ENCODE peak calls at places on chromosomes 3 and 15, in five cellular contexts. One of them, this sample, is unnamed.

GRCh38 chr3:32613183-32613582 is 42.5 kb upstream of the DYNC1LI1 start:
- DNase-seq in breast epithelium: no peak
- DNase-seq in transverse colon: no peak
- DNase-seq in stomach: no peak
- DNase-seq in Panc1: no peak
- DNase-seq in this sample: no peak

GRCh38 chr3:151012753-151013152 is 40.2 kb upstream of the CLRN1 start:
- DNase-seq in stomach: no peak
- DNase-seq in breast epithelium: no peak
- DNase-seq in transverse colon: no peak
- DNase-seq in Panc1: no peak
- DNase-seq in this sample: no peak

GRCh38 chr3:166582231-166582630 is 745.0 kb upstream of the BCHE start:
- DNase-seq in Panc1: no peak
- DNase-seq in breast epithelium: no peak
- DNase-seq in stomach: no peak
- DNase-seq in transverse colon: no peak
- DNase-seq in this sample: no peak

GRCh38 chr15:65535192-65535591 is 4.9 kb downstream of the HACD3 start:
- DNase-seq in transverse colon: no peak
- DNase-seq in breast epithelium: no peak
- DNase-seq in stomach: no peak
- DNase-seq in Panc1: no peak
- DNase-seq in this sample: no peak

GRCh38 chr15:41894791-41895463 is 1.1 kb upstream of the SPTBN5 start:
- DNase-seq in transverse colon: peak
- DNase-seq in breast epithelium: peak
- DNase-seq in stomach: peak
- DNase-seq in Panc1: no peak
- DNase-seq in this sample: peak

GRCh38 chr15:58597943-58598828 is 151.3 kb downstream of the ADAM10 start:
- DNase-seq in Panc1: no peak
- DNase-seq in stomach: no peak
- DNase-seq in transverse colon: no peak
- DNase-seq in breast epithelium: no peak
- DNase-seq in this sample: no peak

GRCh38 chr3:142065932-142066331 is 83.4 kb downstream of the TFDP2 start:
- DNase-seq in breast epithelium: no peak
- DNase-seq in Panc1: no peak
- DNase-seq in transverse colon: no peak
- DNase-seq in stomach: no peak
- DNase-seq in this sample: no peak

GRCh38 chr3:55789516-55789915 is 302.4 kb upstream of the WNT5A start:
- DNase-seq in Panc1: no peak
- DNase-seq in stomach: no peak
- DNase-seq in transverse colon: no peak
- DNase-seq in breast epithelium: no peak
- DNase-seq in this sample: no peak

GRCh38 chr15:28281876-28282275 is 40.1 kb downstream of the HERC2 start:
- DNase-seq in breast epithelium: no peak
- DNase-seq in transverse colon: no peak
- DNase-seq in Panc1: no peak
- DNase-seq in stomach: no peak
- DNase-seq in this sample: no peak

GRCh38 chr3:123920383-123920782 is 36.3 kb upstream of the MYLK start:
- DNase-seq in stomach: no peak
- DNase-seq in transverse colon: no peak
- DNase-seq in Panc1: no peak
- DNase-seq in breast epithelium: no peak
- DNase-seq in this sample: no peak

GRCh38 chr15:79084308-79084968 is 6.1 kb downstream of the RASGRF1 start:
- DNase-seq in Panc1: no peak
- DNase-seq in stomach: no peak
- DNase-seq in breast epithelium: peak
- DNase-seq in transverse colon: no peak
- DNase-seq in this sample: peak

GRCh38 chr3:180026997-180027396 is 9.7 kb downstream of the PEX5L start:
- DNase-seq in transverse colon: no peak
- DNase-seq in Panc1: no peak
- DNase-seq in stomach: no peak
- DNase-seq in breast epithelium: no peak
- DNase-seq in this sample: no peak

GRCh38 chr3:64321747-64322146 is 96.5 kb upstream of the PRICKLE2 start:
- DNase-seq in transverse colon: no peak
- DNase-seq in breast epithelium: no peak
- DNase-seq in Panc1: no peak
- DNase-seq in stomach: no peak
- DNase-seq in this sample: no peak

GRCh38 chr3:60809857-60810256 is 441.4 kb downstream of the FHIT start:
- DNase-seq in transverse colon: no peak
- DNase-seq in Panc1: no peak
- DNase-seq in stomach: no peak
- DNase-seq in breast epithelium: no peak
- DNase-seq in this sample: no peak

GRCh38 chr3:124845406-124845805 is 41.8 kb downstream of the ITGB5 start:
- DNase-seq in breast epithelium: no peak
- DNase-seq in Panc1: peak
- DNase-seq in transverse colon: peak
- DNase-seq in stomach: peak
- DNase-seq in this sample: peak

GRCh38 chr15:50764331-50765201 is 940 bp downstream of the SPPL2A start:
- DNase-seq in breast epithelium: no peak
- DNase-seq in Panc1: no peak
- DNase-seq in transverse colon: no peak
- DNase-seq in stomach: no peak
- DNase-seq in this sample: no peak

GRCh38 chr3:42387802-42388651 is 22.4 kb downstream of the LYZL4 start:
- DNase-seq in transverse colon: no peak
- DNase-seq in Panc1: no peak
- DNase-seq in stomach: no peak
- DNase-seq in breast epithelium: no peak
- DNase-seq in this sample: no peak

GRCh38 chr3:191345334-191345733 is 15.0 kb upstream of the UTS2B start:
- DNase-seq in breast epithelium: no peak
- DNase-seq in Panc1: no peak
- DNase-seq in transverse colon: no peak
- DNase-seq in stomach: no peak
- DNase-seq in this sample: no peak

GRCh38 chr3:44058022-44058867 is 183.4 kb upstream of the TOPAZ1 start:
- DNase-seq in Panc1: no peak
- DNase-seq in stomach: no peak
- DNase-seq in transverse colon: peak
- DNase-seq in breast epithelium: no peak
- DNase-seq in this sample: no peak

GRCh38 chr3:56424357-56424756 is 43.9 kb downstream of the ERC2 start:
- DNase-seq in breast epithelium: no peak
- DNase-seq in Panc1: no peak
- DNase-seq in stomach: no peak
- DNase-seq in transverse colon: no peak
- DNase-seq in this sample: no peak

GRCh38 chr3:3154879-3155610 is 24.4 kb downstream of the CRBN start:
- DNase-seq in transverse colon: no peak
- DNase-seq in breast epithelium: no peak
- DNase-seq in stomach: no peak
- DNase-seq in Panc1: no peak
- DNase-seq in this sample: no peak

GRCh38 chr3:74633021-74633420 is 18.6 kb upstream of the CNTN3 start:
- DNase-seq in breast epithelium: no peak
- DNase-seq in transverse colon: no peak
- DNase-seq in Panc1: no peak
- DNase-seq in stomach: no peak
- DNase-seq in this sample: no peak

GRCh38 chr15:101651753-101652097 is 456 bp downstream of the TM2D3 start:
- DNase-seq in transverse colon: no peak
- DNase-seq in Panc1: no peak
- DNase-seq in stomach: no peak
- DNase-seq in breast epithelium: peak
- DNase-seq in this sample: peak

GRCh38 chr3:12662593-12663310 is 1.2 kb downstream of the RAF1 start:
- DNase-seq in Panc1: no peak
- DNase-seq in transverse colon: peak
- DNase-seq in stomach: peak
- DNase-seq in breast epithelium: no peak
- DNase-seq in this sample: peak

GRCh38 chr3:126259411-126260391 is 79.3 kb upstream of the ALDH1L1 start:
- DNase-seq in breast epithelium: no peak
- DNase-seq in stomach: peak
- DNase-seq in transverse colon: peak
- DNase-seq in Panc1: peak
- DNase-seq in this sample: peak

GRCh38 chr15:33218071-33218491 is 23.6 kb upstream of the FMN1 start:
- DNase-seq in Panc1: no peak
- DNase-seq in transverse colon: no peak
- DNase-seq in stomach: no peak
- DNase-seq in breast epithelium: no peak
- DNase-seq in this sample: no peak

GRCh38 chr15:33211409-33211808 is 16.9 kb upstream of the FMN1 start:
- DNase-seq in transverse colon: peak
- DNase-seq in Panc1: no peak
- DNase-seq in breast epithelium: no peak
- DNase-seq in stomach: peak
- DNase-seq in this sample: no peak

DNA sequence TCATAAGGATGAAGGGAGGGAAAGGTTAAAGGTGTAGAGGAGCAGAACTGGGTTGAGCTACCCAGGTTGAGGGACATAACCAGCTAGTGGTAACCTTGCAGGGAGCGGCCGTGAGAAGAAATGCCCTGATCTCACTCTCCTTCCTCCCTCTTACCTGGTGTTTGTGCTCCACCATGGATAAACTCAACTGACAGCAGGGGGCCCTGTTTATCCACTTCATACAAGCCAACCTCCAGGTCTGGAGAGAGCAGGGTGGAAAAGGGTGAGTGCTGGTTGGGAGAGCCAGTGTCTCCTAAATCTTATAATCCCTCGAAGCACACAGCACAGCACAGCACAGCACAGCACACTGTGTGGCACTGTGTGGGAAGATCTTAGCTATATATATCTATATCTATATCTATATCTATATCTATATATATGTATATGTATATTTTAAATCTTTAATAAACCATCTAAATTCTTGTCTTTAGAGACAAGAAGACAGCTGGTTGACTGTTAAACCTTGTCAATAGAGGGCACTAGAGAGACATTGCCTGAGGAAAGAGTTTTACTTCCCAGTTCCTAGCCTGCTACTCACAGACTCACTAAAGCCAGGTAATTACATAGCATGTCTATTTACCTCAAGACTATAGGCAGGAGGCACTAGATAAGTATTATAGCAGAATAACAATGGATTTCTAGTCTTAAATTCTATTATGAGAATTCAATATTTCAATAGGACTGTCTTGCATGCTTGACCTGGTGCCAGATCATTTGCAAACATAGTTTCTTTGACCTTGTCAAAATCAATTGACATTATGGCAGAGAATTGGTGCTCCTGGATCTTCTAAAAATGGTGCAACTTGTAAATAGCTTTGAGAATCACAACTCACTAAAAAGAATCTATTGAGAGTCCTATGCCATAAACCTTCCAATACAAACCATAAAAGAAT is 21.7 kb upstream of the FMN1 start:
- DNase-seq in transverse colon: no peak
- DNase-seq in Panc1: no peak
- DNase-seq in breast epithelium: no peak
- DNase-seq in stomach: no peak
- DNase-seq in this sample: no peak
- TF ChIP-seq CTCF in transverse colon: no peak
- TF ChIP-seq CTCF in Panc1: peak
- TF ChIP-seq CTCF in breast epithelium: no peak
- TF ChIP-seq CTCF in stomach: peak
- TF ChIP-seq CTCF in this sample: no peak

GRCh38 chr3:49020335-49021212 is 1.3 kb upstream of the NDUFAF3 start:
- DNase-seq in transverse colon: peak
- DNase-seq in breast epithelium: peak
- DNase-seq in stomach: peak
- DNase-seq in Panc1: no peak
- DNase-seq in this sample: peak
- TF ChIP-seq POLR2AphosphoS5 in transverse colon: no peak
- TF ChIP-seq POLR2AphosphoS5 in breast epithelium: no peak
- TF ChIP-seq POLR2AphosphoS5 in stomach: no peak
- TF ChIP-seq POLR2AphosphoS5 in Panc1: no peak
- TF ChIP-seq POLR2AphosphoS5 in this sample: no peak

DNA sequence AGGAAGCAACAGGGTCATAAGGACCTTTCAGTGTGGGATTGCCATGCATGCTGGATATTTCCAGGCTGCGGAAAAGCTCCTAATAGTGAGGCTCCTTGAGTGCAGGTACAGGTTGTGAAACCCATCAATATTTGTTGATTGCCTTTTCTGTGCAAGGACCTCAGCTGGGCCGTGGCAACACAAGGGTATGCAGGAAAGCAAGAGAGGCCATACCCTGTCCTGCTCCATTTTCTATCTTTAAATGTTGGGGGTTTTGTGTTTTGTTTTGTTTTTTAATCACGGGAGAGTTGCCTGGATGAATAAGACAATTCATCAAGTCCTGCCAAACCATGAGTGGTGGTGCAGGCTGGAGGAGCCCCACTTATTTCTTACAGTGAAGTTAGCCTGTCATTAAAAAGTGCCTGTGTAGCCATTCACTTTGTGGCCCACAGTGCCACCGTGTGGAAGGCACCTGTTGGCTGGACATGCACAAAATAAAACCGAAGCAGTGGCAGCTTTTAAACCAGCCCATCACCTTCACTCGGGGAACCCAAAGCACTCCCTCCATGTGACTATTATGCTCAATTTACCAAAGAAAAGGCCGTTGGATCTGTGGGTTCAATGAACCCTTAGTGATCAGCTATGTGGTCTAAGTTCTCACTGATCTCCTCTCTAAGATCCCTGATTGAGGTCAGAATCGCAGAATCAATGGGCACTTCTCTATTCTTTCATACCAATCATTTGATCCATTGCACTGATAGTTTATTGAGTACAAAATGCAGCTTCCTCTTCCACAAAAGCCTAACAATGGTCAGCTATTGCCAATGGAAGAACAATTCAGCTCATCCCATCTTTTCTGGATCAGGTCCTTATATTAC is 42.2 kb downstream of the CLDN18 start:
- DNase-seq in stomach: peak
- DNase-seq in transverse colon: no peak
- DNase-seq in breast epithelium: no peak
- DNase-seq in Panc1: peak
- DNase-seq in this sample: no peak
- TF ChIP-seq CTCF in stomach: peak
- TF ChIP-seq CTCF in transverse colon: no peak
- TF ChIP-seq CTCF in breast epithelium: no peak
- TF ChIP-seq CTCF in Panc1: peak
- TF ChIP-seq CTCF in this sample: peak

GRCh38 chr3:66396161-66396760 is 104.6 kb downstream of the LRIG1 start:
- DNase-seq in transverse colon: no peak
- DNase-seq in Panc1: no peak
- DNase-seq in breast epithelium: no peak
- DNase-seq in stomach: no peak
- DNase-seq in this sample: no peak

GRCh38 chr3:66395635-66396034 is 105.2 kb downstream of the LRIG1 start:
- DNase-seq in Panc1: no peak
- DNase-seq in breast epithelium: no peak
- DNase-seq in transverse colon: no peak
- DNase-seq in stomach: no peak
- DNase-seq in this sample: no peak

GRCh38 chr3:66392966-66393485 is 107.8 kb downstream of the LRIG1 start:
- DNase-seq in breast epithelium: no peak
- DNase-seq in transverse colon: no peak
- DNase-seq in stomach: no peak
- DNase-seq in Panc1: no peak
- DNase-seq in this sample: no peak

GRCh38 chr3:66393486-66394260 is 107.1 kb downstream of the LRIG1 start:
- DNase-seq in transverse colon: no peak
- DNase-seq in Panc1: no peak
- DNase-seq in stomach: no peak
- DNase-seq in breast epithelium: no peak
- DNase-seq in this sample: no peak

GRCh38 chr3:66394261-66395249 is 106.3 kb downstream of the LRIG1 start:
- DNase-seq in stomach: no peak
- DNase-seq in breast epithelium: no peak
- DNase-seq in transverse colon: no peak
- DNase-seq in Panc1: no peak
- DNase-seq in this sample: no peak
- TF ChIP-seq POLR2AphosphoS5 in stomach: peak
- TF ChIP-seq POLR2AphosphoS5 in breast epithelium: no peak
- TF ChIP-seq POLR2AphosphoS5 in transverse colon: no peak
- TF ChIP-seq POLR2AphosphoS5 in Panc1: no peak
- TF ChIP-seq POLR2AphosphoS5 in this sample: no peak